ENCODE peak calls at places on chromosomes 7 and 10, in six cellular contexts. One of them, this sample, is unnamed.
A peak's percentile ranks its signal among the peaks of the same experiment; 100 is the strongest.

GRCh38 chr10:119030421-119031250 is 1.1 kb downstream of the NANOS1 start:
- DNase-seq in adrenal gland: peak; percentile 65
- DNase-seq in heart left ventricle: peak; percentile 53
- DNase-seq in endothelial cell of umbilical vein: peak; percentile 51
- DNase-seq in tibial nerve: no peak
- DNase-seq in cardiac muscle cell: peak; percentile 57
- DNase-seq in this sample: peak; percentile 83

GRCh38 chr7:127396184-127396583 is 3.7 kb upstream of the ZNF800 start:
- DNase-seq in adrenal gland: peak; percentile 23
- DNase-seq in endothelial cell of umbilical vein: no peak
- DNase-seq in heart left ventricle: no peak
- DNase-seq in tibial nerve: no peak
- DNase-seq in cardiac muscle cell: peak; percentile 46
- DNase-seq in this sample: no peak

GRCh38 chr7:42400961-42401360 is 164.0 kb upstream of the GLI3 start:
- DNase-seq in cardiac muscle cell: no peak
- DNase-seq in endothelial cell of umbilical vein: no peak
- DNase-seq in adrenal gland: no peak
- DNase-seq in heart left ventricle: no peak
- DNase-seq in tibial nerve: no peak
- DNase-seq in this sample: no peak

GRCh38 chr10:5343561-5343960 is 21.2 kb upstream of the UCN3 start:
- DNase-seq in tibial nerve: no peak
- DNase-seq in endothelial cell of umbilical vein: no peak
- DNase-seq in heart left ventricle: no peak
- DNase-seq in cardiac muscle cell: peak; percentile 11
- DNase-seq in adrenal gland: no peak
- DNase-seq in this sample: no peak

GRCh38 chr7:129644634-129645230 is 33.2 kb downstream of the NRF1 start:
- DNase-seq in tibial nerve: no peak
- DNase-seq in heart left ventricle: no peak
- DNase-seq in cardiac muscle cell: peak; percentile 76
- DNase-seq in adrenal gland: no peak
- DNase-seq in endothelial cell of umbilical vein: peak; percentile 66
- DNase-seq in this sample: no peak

GRCh38 chr7:117259626-117260025 is 63.2 kb downstream of the WNT2 start:
- DNase-seq in cardiac muscle cell: peak; percentile 48
- DNase-seq in endothelial cell of umbilical vein: no peak
- DNase-seq in tibial nerve: no peak
- DNase-seq in heart left ventricle: no peak
- DNase-seq in adrenal gland: no peak
- DNase-seq in this sample: no peak

GRCh38 chr10:128465697-128466096 is 339.5 kb upstream of the MKI67 start:
- DNase-seq in tibial nerve: no peak
- DNase-seq in adrenal gland: no peak
- DNase-seq in endothelial cell of umbilical vein: no peak
- DNase-seq in cardiac muscle cell: no peak
- DNase-seq in heart left ventricle: no peak
- DNase-seq in this sample: no peak

GRCh38 chr10:114694735-114695134 is 36.7 kb upstream of the ABLIM1 start:
- DNase-seq in heart left ventricle: no peak
- DNase-seq in adrenal gland: no peak
- DNase-seq in tibial nerve: no peak
- DNase-seq in cardiac muscle cell: peak; percentile 33
- DNase-seq in endothelial cell of umbilical vein: peak; percentile 62
- DNase-seq in this sample: no peak

GRCh38 chr7:74498354-74498753 is 44.6 kb downstream of the GTF2IRD1 start:
- DNase-seq in cardiac muscle cell: no peak
- DNase-seq in tibial nerve: no peak
- DNase-seq in adrenal gland: no peak
- DNase-seq in endothelial cell of umbilical vein: no peak
- DNase-seq in heart left ventricle: no peak
- DNase-seq in this sample: no peak

GRCh38 chr7:116173051-116174028 is 37.0 kb upstream of the TES start:
- DNase-seq in cardiac muscle cell: peak; percentile 78
- DNase-seq in endothelial cell of umbilical vein: peak; percentile 84
- DNase-seq in heart left ventricle: no peak
- DNase-seq in tibial nerve: no peak
- DNase-seq in adrenal gland: no peak
- DNase-seq in this sample: no peak

GRCh38 chr7:136925556-136925955 is 57.1 kb downstream of the CHRM2 start:
- DNase-seq in heart left ventricle: no peak
- DNase-seq in adrenal gland: no peak
- DNase-seq in tibial nerve: no peak
- DNase-seq in cardiac muscle cell: peak; percentile 46
- DNase-seq in endothelial cell of umbilical vein: peak; percentile 95
- DNase-seq in this sample: no peak

GRCh38 chr7:5296627-5297226 is 14.0 kb downstream of the SLC29A4 start:
- DNase-seq in tibial nerve: no peak
- DNase-seq in cardiac muscle cell: no peak
- DNase-seq in endothelial cell of umbilical vein: peak; percentile 13
- DNase-seq in heart left ventricle: no peak
- DNase-seq in adrenal gland: no peak
- DNase-seq in this sample: no peak

GRCh38 chr10:44457259-44457658 is 72.4 kb upstream of the CXCL12 start:
- DNase-seq in cardiac muscle cell: no peak
- DNase-seq in tibial nerve: no peak
- DNase-seq in endothelial cell of umbilical vein: no peak
- DNase-seq in adrenal gland: no peak
- DNase-seq in heart left ventricle: no peak
- DNase-seq in this sample: no peak

GRCh38 chr10:75592014-75592842 is 160.8 kb downstream of the LRMDA start:
- DNase-seq in tibial nerve: no peak
- DNase-seq in adrenal gland: no peak
- DNase-seq in heart left ventricle: no peak
- DNase-seq in endothelial cell of umbilical vein: peak; percentile 10
- DNase-seq in cardiac muscle cell: peak; percentile 11
- DNase-seq in this sample: peak; percentile 71

DNA sequence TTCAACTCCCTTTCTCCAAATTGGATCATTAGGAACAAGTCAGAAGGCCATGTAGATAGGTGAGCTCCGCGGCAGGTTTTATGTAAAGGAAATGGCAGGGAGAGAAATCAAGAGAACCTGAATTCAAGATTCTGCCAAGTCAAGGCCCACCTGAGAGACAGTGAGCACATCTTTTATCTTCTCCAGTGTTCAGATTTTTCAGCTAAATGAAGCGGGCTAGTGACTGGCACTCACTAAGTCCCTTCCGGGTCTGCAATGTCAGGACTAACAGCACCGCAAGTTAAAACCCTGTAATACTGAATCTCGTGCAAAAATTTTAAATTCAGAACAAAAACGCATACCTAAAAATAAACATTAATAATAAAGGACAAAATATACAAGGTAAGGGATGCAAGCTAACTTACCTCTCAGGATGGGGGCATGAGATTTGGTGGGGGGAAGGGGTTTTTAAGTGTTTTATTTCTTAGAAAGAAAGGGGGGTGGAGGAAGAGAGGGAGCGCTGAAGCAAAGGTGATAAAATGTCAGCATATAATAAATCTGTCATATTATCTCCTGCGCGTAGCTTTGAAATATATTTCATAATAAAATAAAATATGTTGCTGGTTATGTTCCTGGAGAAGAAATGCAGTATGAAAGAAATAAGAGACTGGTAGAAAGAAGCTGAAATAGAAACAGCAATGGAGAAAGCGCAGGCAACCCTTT is 17.5 kb downstream of the TCAF1 start:
- DNase-seq in endothelial cell of umbilical vein: no peak
- DNase-seq in adrenal gland: no peak
- DNase-seq in tibial nerve: no peak
- DNase-seq in cardiac muscle cell: no peak
- DNase-seq in heart left ventricle: no peak
- DNase-seq in this sample: no peak
- H3K4me3 ChIP-seq in endothelial cell of umbilical vein: peak overlapping the region; percentile 57
- H3K4me3 ChIP-seq in adrenal gland: no peak overlapping the region
- H3K4me3 ChIP-seq in tibial nerve: peak overlapping the region; percentile 38
- H3K4me3 ChIP-seq in cardiac muscle cell: peak overlapping the region; percentile 66
- H3K4me3 ChIP-seq in heart left ventricle: peak overlapping the region; percentile 11
- H3K4me3 ChIP-seq in this sample: peak overlapping the region; percentile 58

DNA sequence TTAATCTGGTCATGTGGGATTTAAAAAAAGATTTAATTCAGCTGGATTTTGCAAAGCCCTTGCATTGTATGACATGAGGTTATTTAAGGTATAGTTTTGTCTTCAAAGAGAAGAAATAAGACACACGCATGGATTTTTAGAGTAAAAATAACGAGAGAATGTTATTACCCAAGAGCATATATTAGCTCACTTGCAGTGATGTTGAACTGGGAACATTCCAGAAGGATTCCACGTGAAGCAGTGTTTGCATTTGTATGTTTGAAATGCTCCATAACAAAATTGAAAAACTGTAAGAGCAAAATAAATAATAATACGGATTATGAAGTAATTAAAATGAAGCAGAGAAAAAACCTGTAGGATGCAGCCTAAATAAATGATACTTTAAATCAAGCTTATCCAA is 203.2 kb downstream of the BAMBI start:
- DNase-seq in endothelial cell of umbilical vein: no peak
- DNase-seq in adrenal gland: no peak
- DNase-seq in heart left ventricle: no peak
- DNase-seq in tibial nerve: no peak
- DNase-seq in cardiac muscle cell: peak; percentile 69
- DNase-seq in this sample: no peak
- H3K27ac ChIP-seq in endothelial cell of umbilical vein: no peak overlapping the region
- H3K27ac ChIP-seq in adrenal gland: peak overlapping the region; percentile 56
- H3K27ac ChIP-seq in heart left ventricle: peak overlapping the region; percentile 82
- H3K27ac ChIP-seq in tibial nerve: no peak overlapping the region
- H3K27ac ChIP-seq in cardiac muscle cell: peak overlapping the region; percentile 93
- H3K27ac ChIP-seq in this sample: no peak overlapping the region

DNA sequence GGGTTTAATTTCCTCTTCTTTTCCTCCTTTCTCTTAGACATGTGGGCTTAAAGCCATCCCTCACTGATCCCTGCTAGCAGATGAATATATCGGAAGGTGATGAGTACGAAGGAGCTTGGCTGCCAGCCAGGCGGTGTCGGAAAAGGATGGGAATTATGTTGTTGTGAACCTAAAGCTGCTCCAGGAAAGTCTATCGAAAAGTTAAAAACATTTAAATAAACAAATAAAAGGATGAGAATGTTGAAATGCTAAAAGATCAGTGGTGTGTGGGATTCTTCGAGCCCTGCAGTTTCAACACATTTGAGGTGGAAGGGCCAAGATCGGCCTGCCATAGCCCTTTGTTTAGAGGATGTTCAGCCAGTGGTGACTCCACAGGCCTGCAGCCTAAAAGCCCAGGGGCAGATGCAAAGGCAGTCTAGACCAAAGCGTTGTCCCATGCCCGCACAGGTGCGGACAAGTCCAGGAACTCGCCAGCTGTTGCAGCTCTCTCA is 107.9 kb downstream of the JCAD start:
- DNase-seq in endothelial cell of umbilical vein: peak; percentile 92
- DNase-seq in heart left ventricle: no peak
- DNase-seq in cardiac muscle cell: peak; percentile 88
- DNase-seq in tibial nerve: no peak
- DNase-seq in adrenal gland: peak; percentile 62
- DNase-seq in this sample: no peak
- H3K4me3 ChIP-seq in endothelial cell of umbilical vein: no peak overlapping the region
- H3K4me3 ChIP-seq in heart left ventricle: no peak overlapping the region
- H3K4me3 ChIP-seq in cardiac muscle cell: no peak overlapping the region
- H3K4me3 ChIP-seq in tibial nerve: no peak overlapping the region
- H3K4me3 ChIP-seq in adrenal gland: no peak overlapping the region
- H3K4me3 ChIP-seq in this sample: no peak overlapping the region

DNA sequence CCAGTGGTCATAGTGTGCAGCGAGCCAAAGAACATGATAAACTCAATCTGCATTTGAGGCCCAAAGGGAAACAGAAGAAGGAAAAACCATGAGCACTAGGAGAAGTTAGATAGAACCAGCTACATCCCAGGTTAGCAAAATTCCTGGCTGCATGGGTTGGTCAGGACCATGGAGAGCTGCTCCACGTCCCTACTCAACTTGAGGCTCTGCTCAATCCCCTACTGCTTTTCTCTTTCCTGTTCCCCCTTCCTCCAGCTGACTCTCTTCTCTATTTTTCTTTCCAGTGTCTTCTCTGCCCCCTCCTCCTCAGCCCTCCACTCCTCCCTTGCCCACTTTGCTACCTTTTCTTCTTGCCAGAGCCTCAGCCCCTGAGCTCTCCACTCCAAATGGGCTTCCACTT is 21.9 kb upstream of the VSIR start:
- DNase-seq in cardiac muscle cell: peak; percentile 47
- DNase-seq in adrenal gland: no peak
- DNase-seq in tibial nerve: no peak
- DNase-seq in heart left ventricle: no peak
- DNase-seq in endothelial cell of umbilical vein: peak; percentile 24
- DNase-seq in this sample: no peak
- H3K27ac ChIP-seq in cardiac muscle cell: no peak overlapping the region
- H3K27ac ChIP-seq in adrenal gland: no peak overlapping the region
- H3K27ac ChIP-seq in tibial nerve: no peak overlapping the region
- H3K27ac ChIP-seq in heart left ventricle: no peak overlapping the region
- H3K27ac ChIP-seq in endothelial cell of umbilical vein: no peak overlapping the region
- H3K27ac ChIP-seq in this sample: no peak overlapping the region

GRCh38 chr7:38367301-38367700 is 93.9 kb upstream of the TARP start:
- DNase-seq in cardiac muscle cell: no peak
- DNase-seq in adrenal gland: no peak
- DNase-seq in heart left ventricle: no peak
- DNase-seq in endothelial cell of umbilical vein: no peak
- DNase-seq in tibial nerve: no peak
- DNase-seq in this sample: no peak

GRCh38 chr7:38373155-38373554 is 99.7 kb upstream of the TARP start:
- DNase-seq in heart left ventricle: no peak
- DNase-seq in tibial nerve: no peak
- DNase-seq in adrenal gland: no peak
- DNase-seq in endothelial cell of umbilical vein: no peak
- DNase-seq in cardiac muscle cell: no peak
- DNase-seq in this sample: no peak

GRCh38 chr7:38374507-38374906 is 101.1 kb upstream of the TARP start:
- DNase-seq in tibial nerve: no peak
- DNase-seq in cardiac muscle cell: peak; percentile 64
- DNase-seq in adrenal gland: no peak
- DNase-seq in heart left ventricle: no peak
- DNase-seq in endothelial cell of umbilical vein: peak; percentile 70
- DNase-seq in this sample: no peak

GRCh38 chr7:38368191-38368605 is 94.8 kb upstream of the TARP start:
- DNase-seq in tibial nerve: peak; percentile 26
- DNase-seq in endothelial cell of umbilical vein: peak; percentile 60
- DNase-seq in cardiac muscle cell: peak; percentile 80
- DNase-seq in heart left ventricle: peak; percentile 59
- DNase-seq in adrenal gland: peak; percentile 68
- DNase-seq in this sample: peak; percentile 75

DNA sequence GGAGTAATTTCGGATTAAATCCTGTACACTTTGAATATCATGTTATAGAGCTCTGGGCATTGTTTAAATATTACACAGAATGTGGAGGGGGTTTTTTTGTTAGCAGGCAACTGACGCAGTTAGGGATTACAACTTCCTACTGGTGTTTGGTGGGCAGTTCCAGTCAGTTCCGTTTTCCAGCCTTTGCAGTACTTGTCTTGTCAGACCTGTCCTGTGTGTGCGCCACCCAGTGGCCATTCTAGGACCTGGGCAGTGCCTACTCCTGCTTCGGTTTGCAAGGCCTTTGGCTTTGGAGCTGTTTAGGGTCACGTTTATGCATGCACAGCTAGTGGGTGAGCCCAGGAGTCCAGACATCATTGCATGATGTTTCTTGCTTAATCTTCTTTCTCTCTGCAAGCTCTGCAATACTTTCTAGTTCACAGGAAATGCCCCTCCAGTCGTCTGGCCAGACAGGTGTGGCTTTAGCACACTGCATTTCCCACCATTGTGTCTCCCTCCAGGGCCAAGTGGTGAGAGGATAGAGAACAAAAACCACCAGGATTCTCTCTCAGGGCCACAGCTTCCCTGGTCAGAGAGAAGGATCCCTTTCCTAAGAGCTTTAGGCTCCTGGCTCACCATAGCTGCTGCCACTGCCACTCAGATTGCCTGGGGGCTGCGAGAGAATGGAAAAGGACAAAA is 96.5 kb upstream of the TARP start:
- DNase-seq in endothelial cell of umbilical vein: peak; percentile 83
- DNase-seq in cardiac muscle cell: peak; percentile 94
- DNase-seq in tibial nerve: peak; percentile 74
- DNase-seq in adrenal gland: peak; percentile 91
- DNase-seq in heart left ventricle: peak; percentile 90
- DNase-seq in this sample: peak; percentile 92
- H3K4me3 ChIP-seq in endothelial cell of umbilical vein: no peak overlapping the region
- H3K4me3 ChIP-seq in cardiac muscle cell: no peak overlapping the region
- H3K4me3 ChIP-seq in tibial nerve: no peak overlapping the region
- H3K4me3 ChIP-seq in adrenal gland: no peak overlapping the region
- H3K4me3 ChIP-seq in heart left ventricle: no peak overlapping the region
- H3K4me3 ChIP-seq in this sample: peak overlapping the region; percentile 36